ENCODE peak calls at places on chromosomes 3 and 15, in five cellular contexts. One of them, this sample, is unnamed.

GRCh38 chr3:71304684-71305083 is 278.8 kb downstream of the FOXP1 start:
- DNase-seq in DND-41: no peak
- DNase-seq in cardiac muscle cell: peak; percentile 58
- DNase-seq in body of pancreas: peak; percentile 43
- DNase-seq in K562: no peak
- DNase-seq in this sample: peak; percentile 28

GRCh38 chr3:42547401-42547945 is 34.3 kb downstream of the SEC22C start:
- DNase-seq in DND-41: peak; percentile 56
- DNase-seq in cardiac muscle cell: peak; percentile 73
- DNase-seq in body of pancreas: peak; percentile 65
- DNase-seq in K562: peak; percentile 84
- DNase-seq in this sample: peak; percentile 68

GRCh38 chr3:157087398-157088132 is 72.4 kb downstream of the CCNL1 start:
- DNase-seq in DND-41: no peak
- DNase-seq in cardiac muscle cell: no peak
- DNase-seq in body of pancreas: no peak
- DNase-seq in K562: no peak
- DNase-seq in this sample: peak; percentile 71

GRCh38 chr3:53256704-53257055 is 858 bp upstream of the TKT start:
- DNase-seq in DND-41: no peak
- DNase-seq in cardiac muscle cell: no peak
- DNase-seq in body of pancreas: no peak
- DNase-seq in K562: no peak
- DNase-seq in this sample: no peak

GRCh38 chr3:150523538-150523937 is 22.8 kb downstream of the SERP1 start:
- DNase-seq in DND-41: no peak
- DNase-seq in cardiac muscle cell: peak; percentile 8
- DNase-seq in body of pancreas: no peak
- DNase-seq in K562: no peak
- DNase-seq in this sample: no peak

GRCh38 chr15:26711445-26711844 is 61.4 kb downstream of the GABRB3 start:
- DNase-seq in DND-41: no peak
- DNase-seq in cardiac muscle cell: no peak
- DNase-seq in body of pancreas: no peak
- DNase-seq in K562: no peak
- DNase-seq in this sample: no peak

GRCh38 chr3:153166206-153166605 is 4.2 kb downstream of the RAP2B start:
- DNase-seq in DND-41: no peak
- DNase-seq in cardiac muscle cell: no peak
- DNase-seq in body of pancreas: no peak
- DNase-seq in K562: peak; percentile 36
- DNase-seq in this sample: peak; percentile 61

GRCh38 chr15:39631357-39631756 is 50.5 kb downstream of the THBS1 start:
- DNase-seq in DND-41: no peak
- DNase-seq in cardiac muscle cell: no peak
- DNase-seq in body of pancreas: no peak
- DNase-seq in K562: no peak
- DNase-seq in this sample: peak; percentile 86

GRCh38 chr15:42178056-42178455 is 21.6 kb upstream of the PLA2G4F start:
- DNase-seq in DND-41: no peak
- DNase-seq in cardiac muscle cell: no peak
- DNase-seq in body of pancreas: no peak
- DNase-seq in K562: no peak
- DNase-seq in this sample: no peak

GRCh38 chr3:187286467-187287059 is 5.0 kb downstream of the MASP1 start:
- DNase-seq in DND-41: no peak
- DNase-seq in cardiac muscle cell: no peak
- DNase-seq in body of pancreas: no peak
- DNase-seq in K562: no peak
- DNase-seq in this sample: no peak

GRCh38 chr3:131630117-131630516 is 127.3 kb upstream of the MRPL3 start:
- DNase-seq in DND-41: no peak
- DNase-seq in cardiac muscle cell: no peak
- DNase-seq in body of pancreas: no peak
- DNase-seq in K562: no peak
- DNase-seq in this sample: peak; percentile 31

GRCh38 chr3:52428151-52429005 is 16.5 kb downstream of the SEMA3G start:
- DNase-seq in DND-41: peak; percentile 52
- DNase-seq in cardiac muscle cell: peak; percentile 74
- DNase-seq in body of pancreas: peak; percentile 80
- DNase-seq in K562: peak; percentile 31
- DNase-seq in this sample: peak; percentile 78

GRCh38 chr3:141797167-141797773 is 34.1 kb downstream of the GRK7 start:
- DNase-seq in DND-41: peak; percentile 77
- DNase-seq in cardiac muscle cell: peak; percentile 37
- DNase-seq in body of pancreas: peak; percentile 40
- DNase-seq in K562: no peak
- DNase-seq in this sample: peak; percentile 9

GRCh38 chr3:117761992-117762944 is 1052.7 kb downstream of the TUSC7 start:
- DNase-seq in DND-41: no peak
- DNase-seq in cardiac muscle cell: no peak
- DNase-seq in body of pancreas: no peak
- DNase-seq in K562: no peak
- DNase-seq in this sample: peak; percentile 69

GRCh38 chr3:8345396-8345795 is 156.2 kb upstream of the LMCD1 start:
- DNase-seq in DND-41: no peak
- DNase-seq in cardiac muscle cell: no peak
- DNase-seq in body of pancreas: no peak
- DNase-seq in K562: no peak
- DNase-seq in this sample: no peak

GRCh38 chr15:97718509-97718908 is 242.0 kb upstream of the ARRDC4 start:
- DNase-seq in DND-41: no peak
- DNase-seq in cardiac muscle cell: no peak
- DNase-seq in body of pancreas: no peak
- DNase-seq in K562: no peak
- DNase-seq in this sample: peak; percentile 1
- TF ChIP-seq CTCF in DND-41: no peak
- TF ChIP-seq CTCF in cardiac muscle cell: no peak
- TF ChIP-seq CTCF in body of pancreas: no peak
- TF ChIP-seq CTCF in K562: no peak
- TF ChIP-seq CTCF in this sample: no peak

GRCh38 chr3:81270603-81271371 is 490.7 kb downstream of the GBE1 start:
- DNase-seq in DND-41: no peak
- DNase-seq in cardiac muscle cell: no peak
- DNase-seq in body of pancreas: no peak
- DNase-seq in K562: no peak
- DNase-seq in this sample: no peak
- H3K4me3 ChIP-seq in DND-41: no peak overlapping the region
- H3K4me3 ChIP-seq in cardiac muscle cell: no peak overlapping the region
- H3K4me3 ChIP-seq in body of pancreas: no peak overlapping the region
- H3K4me3 ChIP-seq in K562: no peak overlapping the region
- H3K4me3 ChIP-seq in this sample: no peak overlapping the region

GRCh38 chr3:37993067-37993809 is 2.7 kb downstream of the VILL start:
- DNase-seq in DND-41: no peak
- DNase-seq in cardiac muscle cell: no peak
- DNase-seq in body of pancreas: no peak
- DNase-seq in K562: no peak
- DNase-seq in this sample: no peak

GRCh38 chr3:37992271-37993066 is 1.9 kb downstream of the VILL start:
- DNase-seq in DND-41: peak; percentile 2
- DNase-seq in cardiac muscle cell: no peak
- DNase-seq in body of pancreas: peak; percentile 55
- DNase-seq in K562: peak; percentile 58
- DNase-seq in this sample: peak; percentile 74

GRCh38 chr3:37994639-37994972 is 4.0 kb downstream of the VILL start:
- DNase-seq in DND-41: no peak
- DNase-seq in cardiac muscle cell: no peak
- DNase-seq in body of pancreas: no peak
- DNase-seq in K562: no peak
- DNase-seq in this sample: no peak

GRCh38 chr3:37995652-37996641 is 5.4 kb downstream of the VILL start:
- DNase-seq in DND-41: no peak
- DNase-seq in cardiac muscle cell: no peak
- DNase-seq in body of pancreas: no peak
- DNase-seq in K562: no peak
- DNase-seq in this sample: no peak

GRCh38 chr3:37993811-37994638 is 3.4 kb downstream of the VILL start:
- DNase-seq in DND-41: peak; percentile 83
- DNase-seq in cardiac muscle cell: no peak
- DNase-seq in body of pancreas: peak; percentile 74
- DNase-seq in K562: peak; percentile 89
- DNase-seq in this sample: peak; percentile 52
- TF ChIP-seq CTCF in DND-41: peak; percentile 11
- TF ChIP-seq CTCF in cardiac muscle cell: no peak
- TF ChIP-seq CTCF in body of pancreas: no peak
- TF ChIP-seq CTCF in K562: no peak
- TF ChIP-seq CTCF in this sample: peak; percentile 9

GRCh38 chr3:154324919-154325318 is 632 bp upstream of the DHX36 start:
- DNase-seq in DND-41: no peak
- DNase-seq in cardiac muscle cell: no peak
- DNase-seq in body of pancreas: no peak
- DNase-seq in K562: no peak
- DNase-seq in this sample: no peak
- H3K4me3 ChIP-seq in DND-41: peak overlapping the region; percentile 41
- H3K4me3 ChIP-seq in cardiac muscle cell: peak overlapping the region; percentile 69
- H3K4me3 ChIP-seq in body of pancreas: no peak overlapping the region
- H3K4me3 ChIP-seq in K562: peak overlapping the region; percentile 90
- H3K4me3 ChIP-seq in this sample: peak overlapping the region; percentile 84

This sample was measured in epithelial cell of esophagus.